ENCODE peak calls at places on chromosome X, in six cellular contexts. B, P, D, Z, T and E are unnamed samples.
A peak's percentile ranks its signal among the peaks of the same experiment; 100 is the strongest.

GRCh38 chrX:102341867-102342266 is 94.9 kb downstream of the NXF2 start:
- DNase-seq in D (no peak), T (no peak), B (no peak), Z (no peak), P (no peak), E (no peak)

GRCh38 chrX:7120578-7121219 is 26.8 kb upstream of the STS start:
- DNase-seq in T (no peak), B (peak; percentile 58), Z (no peak), P (no peak), D (no peak), E (no peak)

GRCh38 chrX:9656277-9656676 is 109.4 kb downstream of the GPR143 start:
- DNase-seq in B (peak; percentile 31), P (no peak), D (peak; percentile 43), T (no peak), Z (no peak), E (no peak)

GRCh38 chrX:21934414-21934813 is 6.1 kb upstream of the SMS start:
- DNase-seq in D (no peak), T (no peak), Z (no peak), P (no peak), B (no peak), E (no peak)

GRCh38 chrX:72381439-72382198 is 75.9 kb upstream of the CITED1 start:
- DNase-seq in P (no peak), T (no peak), Z (no peak), B (no peak), D (no peak), E (no peak)

GRCh38 chrX:8726031-8726652 is 5.8 kb downstream of the ANOS1 start:
- DNase-seq in Z (no peak), D (no peak), B (no peak), T (no peak), P (no peak), E (no peak)

GRCh38 chrX:44675364-44676024 is 132.8 kb upstream of the FUNDC1 start:
- DNase-seq in B (peak; percentile 91), D (peak; percentile 57), P (peak; percentile 60), T (peak; percentile 26), Z (peak; percentile 24), E (peak; percentile 13)

GRCh38 chrX:85089321-85089840 is 85.7 kb downstream of the APOOL start:
- DNase-seq in Z (no peak), B (no peak), T (no peak), P (no peak), D (no peak), E (no peak)

GRCh38 chrX:41258281-41258680 is 75.7 kb upstream of the DDX3X start:
- DNase-seq in T (no peak), B (no peak), Z (no peak), P (no peak), D (no peak), E (no peak)

GRCh38 chrX:139203681-139204575 is 326.6 kb upstream of the F9 start:
- DNase-seq in B (no peak), T (no peak), P (no peak), D (peak; percentile 33), Z (no peak), E (no peak)

GRCh38 chrX:1392376-1393130 is 640 bp upstream of the SLC25A6 start:
- DNase-seq in Z (peak; percentile 67), D (peak; percentile 83), P (no peak), T (peak; percentile 56), B (peak; percentile 52), E (peak; percentile 52)

GRCh38 chrX:21926116-21926515 is 14.4 kb upstream of the SMS start:
- DNase-seq in T (no peak), B (peak; percentile 24), P (no peak), Z (no peak), D (no peak), E (no peak)

GRCh38 chrX:151397741-151398070 is 700 bp downstream of the VMA21 start:
- DNase-seq in P (no peak), T (peak; percentile 4), D (no peak), B (no peak), Z (no peak), E (no peak)

GRCh38 chrX:4805559-4805958 is 1092.1 kb upstream of the PRKX start:
- DNase-seq in B (no peak), P (no peak), T (no peak), D (peak; percentile 33), Z (no peak), E (no peak)

GRCh38 chrX:38965883-38966282 is 164.6 kb downstream of the MID1IP1 start:
- DNase-seq in T (no peak), P (no peak), B (no peak), Z (no peak), D (no peak), E (no peak)

GRCh38 chrX:10722804-10723364 is 102.5 kb upstream of the MID1 start:
- DNase-seq in P (peak; percentile 67), T (peak; percentile 51), B (peak; percentile 67), Z (peak; percentile 28), D (peak; percentile 33), E (peak; percentile 79)

GRCh38 chrX:70769659-70770232 is 138.8 kb downstream of the TEX11 start:
- DNase-seq in Z (no peak), B (peak; percentile 5), P (no peak), D (no peak), T (peak; percentile 7), E (no peak)

GRCh38 chrX:79270401-79270800 is 96.7 kb downstream of the ITM2A start:
- DNase-seq in D (peak; percentile 34), Z (no peak), T (no peak), B (no peak), P (no peak), E (peak; percentile 15)

GRCh38 chrX:30620980-30621716 is 32.1 kb upstream of the GK start:
- DNase-seq in D (peak; percentile 44), Z (no peak), P (peak; percentile 38), T (peak; percentile 30), B (peak; percentile 93), E (no peak)

GRCh38 chrX:114584434-114584943 is 603 bp downstream of the HTR2C start:
- DNase-seq in T (no peak), D (no peak), Z (no peak), P (no peak), B (no peak), E (no peak)

GRCh38 chrX:114582698-114583395 is 1.0 kb upstream of the HTR2C start:
- DNase-seq in Z (no peak), T (no peak), B (no peak), D (no peak), P (no peak), E (no peak)

GRCh38 chrX:114582264-114582632 is 1.6 kb upstream of the HTR2C start:
- DNase-seq in D (no peak), T (no peak), B (no peak), P (no peak), Z (no peak), E (no peak)

GRCh38 chrX:114583646-114584433 is at the start of gene HTR2C:
- DNase-seq in P (no peak), D (no peak), T (no peak), B (no peak), Z (no peak), E (no peak)

GRCh38 chrX:114584983-114585842 is 1.3 kb downstream of the HTR2C start:
- DNase-seq in T (no peak), Z (no peak), B (no peak), P (no peak), D (no peak), E (no peak)
- H3K4me3 ChIP-seq in T (no peak overlapping the region), Z (no peak overlapping the region), B (no peak overlapping the region), P (no peak overlapping the region), D (peak overlapping the region; percentile 12), E (peak overlapping the region; percentile 12)

DNA sequence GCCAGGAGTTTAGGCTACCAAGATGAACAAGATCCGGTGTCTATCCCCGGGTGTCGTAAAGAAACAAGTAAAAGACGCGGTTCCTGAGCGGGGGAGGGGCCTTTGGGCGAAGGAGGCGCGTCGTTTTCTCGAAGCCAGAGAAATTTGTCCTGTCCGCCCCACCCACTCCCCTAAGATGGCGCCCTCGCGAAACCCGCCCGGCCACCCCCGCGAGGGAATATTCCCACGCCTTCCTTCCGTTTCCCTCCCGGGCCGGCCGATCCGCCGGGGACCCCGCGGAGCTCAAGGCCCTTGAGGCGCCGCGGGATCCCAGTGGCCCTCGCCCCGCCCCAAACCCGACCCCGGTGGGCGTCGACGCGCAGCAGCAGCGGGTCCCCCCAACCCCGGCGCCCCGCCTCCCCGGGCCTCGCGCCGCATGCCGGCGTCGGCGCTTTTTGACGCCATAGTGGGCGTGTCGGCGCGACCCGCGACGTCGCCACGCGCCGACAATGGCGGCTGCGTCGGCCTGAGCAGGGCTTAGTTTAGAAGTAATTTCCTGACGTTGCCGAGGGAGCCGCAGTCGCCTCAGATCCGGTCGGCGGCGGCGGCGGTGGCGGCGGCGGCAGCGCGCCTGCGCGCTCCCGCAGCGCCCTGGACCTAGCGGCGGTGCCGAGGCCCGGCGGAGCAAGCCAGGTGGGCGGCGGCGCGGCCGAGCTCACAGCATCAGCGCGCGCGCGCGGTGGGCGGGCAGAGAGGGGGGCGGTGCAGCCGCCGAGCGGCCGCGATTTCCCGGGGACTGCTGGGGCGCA is 430 bp upstream of the HTATSF1 start:
- DNase-seq in B (peak; percentile 79), T (peak; percentile 45), Z (peak; percentile 81), D (peak; percentile 86), P (peak; percentile 86), E (peak; percentile 77)
- TF ChIP-seq POLR2A in B (peak; percentile 57), T (peak; percentile 28), Z (no peak), D (peak; percentile 16), P (peak; percentile 32), E (no peak)

DNA sequence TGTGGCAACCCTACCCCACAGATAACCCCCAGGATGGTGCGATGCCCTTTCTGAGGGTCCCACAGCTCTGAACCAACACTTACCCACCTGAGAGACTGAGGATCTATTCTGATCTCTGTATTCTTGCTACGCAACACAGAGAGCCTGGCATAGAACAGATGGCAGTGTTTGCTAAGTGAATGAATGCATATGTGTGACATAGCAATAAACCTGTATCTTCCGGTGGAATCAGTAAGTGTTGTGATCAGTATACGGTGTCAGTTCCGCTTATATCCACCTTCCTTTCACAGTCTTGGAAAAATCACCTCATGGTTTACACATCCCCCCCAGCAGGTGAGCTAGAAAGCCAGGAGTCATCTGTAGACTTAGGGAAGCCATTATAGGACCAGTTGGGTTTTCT is 5.9 kb upstream of the HSD17B10 start:
- DNase-seq in B (no peak), P (no peak), D (no peak), Z (no peak), T (no peak), E (no peak)
- H3K4me3 ChIP-seq in B (no peak overlapping the region), P (no peak overlapping the region), D (peak overlapping the region; percentile 45), Z (peak overlapping the region; percentile 27), T (peak overlapping the region; percentile 46), E (no peak overlapping the region)

GRCh38 chrX:133085785-133086184 is 11.1 kb downstream of the USP26 start:
- DNase-seq in P (no peak), B (no peak), T (no peak), D (no peak), Z (no peak), E (no peak)

GRCh38 chrX:133083899-133084298 is 13.0 kb downstream of the USP26 start:
- DNase-seq in P (no peak), Z (no peak), D (no peak), T (no peak), B (no peak), E (no peak)

GRCh38 chrX:133094098-133094731 is 2.7 kb downstream of the USP26 start:
- DNase-seq in T (no peak), B (no peak), P (no peak), D (no peak), Z (no peak), E (no peak)

GRCh38 chrX:133090410-133090809 is 6.5 kb downstream of the USP26 start:
- DNase-seq in T (no peak), B (no peak), Z (no peak), D (no peak), P (no peak), E (no peak)

DNA sequence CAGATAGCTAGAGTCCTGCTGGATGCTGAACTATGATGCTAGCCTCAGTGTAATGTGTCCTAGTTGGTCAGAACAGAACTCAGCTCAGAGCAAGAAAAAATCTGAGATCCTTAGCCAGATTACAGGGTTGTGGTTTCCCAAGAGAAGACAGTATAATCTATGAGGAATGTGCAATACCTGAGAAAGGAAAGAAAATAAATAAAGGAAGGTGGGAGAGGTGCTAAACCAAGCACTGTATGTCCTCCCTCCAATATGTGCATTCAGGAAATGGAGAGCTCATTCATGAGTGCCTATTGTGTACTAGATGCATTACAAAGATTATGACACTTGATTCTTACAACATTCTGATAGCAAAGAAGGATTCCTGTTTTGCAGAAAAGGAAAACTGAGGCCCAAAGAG is 7.5 kb downstream of the USP26 start:
- DNase-seq in Z (no peak), B (no peak), D (no peak), P (no peak), T (no peak), E (no peak)
- TF ChIP-seq POLR2A in Z (no peak), B (no peak), D (no peak), P (no peak), T (no peak), E (no peak)